ENCODE peak calls at places on chromosomes 2 and 18, in six cellular contexts. Z is iPS-NIHi11, Y is SHP77, V is GM13977, M is left ventricle myocardium superior, A is EH. N is an unnamed sample.

GRCh38 chr2:153770359-153770991 is 101.2 kb upstream of the GALNT13 start:
- DNase-seq in M (no peak), Y (no peak), Z (peak), A (no peak), V (no peak), N (no peak)

GRCh38 chr2:9297807-9298206 is 91.2 kb downstream of the ASAP2 start:
- DNase-seq in A (no peak), Y (no peak), V (no peak), Z (no peak), M (no peak), N (no peak)

GRCh38 chr2:26640781-26641564 is at the start of gene CIB4:
- DNase-seq in Y (no peak), M (no peak), V (no peak), Z (peak), A (no peak), N (no peak)

GRCh38 chr2:70006447-70006784 is 45.0 kb upstream of the ASPRV1 start:
- DNase-seq in Y (no peak), V (no peak), A (no peak), Z (no peak), M (no peak), N (no peak)

GRCh38 chr2:9191044-9191481 is 15.5 kb upstream of the ASAP2 start:
- DNase-seq in Y (peak), Z (peak), M (peak), V (no peak), A (peak), N (no peak)

GRCh38 chr2:222283634-222284033 is 15.2 kb downstream of the PAX3 start:
- DNase-seq in M (no peak), Z (peak), V (no peak), Y (peak), A (no peak), N (no peak)

GRCh38 chr18:4455113-4455811 is at the start of gene DLGAP1:
- DNase-seq in A (no peak), V (peak), Y (no peak), M (peak), Z (peak), N (peak)

GRCh38 chr2:30958571-30959220 is 151.4 kb upstream of the CAPN13 start:
- DNase-seq in V (no peak), Z (no peak), M (no peak), Y (no peak), A (no peak), N (no peak)

GRCh38 chr2:223460774-223461211 is 141.4 kb downstream of the SCG2 start:
- DNase-seq in V (no peak), Z (no peak), M (no peak), Y (no peak), A (peak), N (no peak)

N was measured in GM10248.